ENCODE peak calls at places on chromosomes 4 and X, in nine cellular contexts. C is stomach, A is transverse colon, F is H1, K is suprapubic skin, Q is K562, X is Panc1, N is upper lobe of left lung, Y is HL-60. L is an unnamed sample.

GRCh38 chr4:2077537-2078460 is 18.7 kb downstream of the NAT8L start:
- DNase-seq in F (no peak), Y (no peak), X (no peak), N (no peak), Q (no peak), K (peak; percentile 32), A (no peak), C (no peak), L (peak; percentile 42)

GRCh38 chr4:53920116-53920515 is 144.3 kb downstream of the CHIC2 start:
- DNase-seq in X (no peak), N (no peak), Y (no peak), C (no peak), Q (no peak), K (no peak), A (no peak), F (no peak), L (no peak)

GRCh38 chr4:101205878-101206277 is 141.4 kb downstream of the PPP3CA start:
- DNase-seq in F (no peak), K (no peak), X (no peak), C (no peak), A (no peak), N (no peak), Y (peak; percentile 8), Q (peak; percentile 11), L (no peak)

GRCh38 chr4:21366840-21367239 is 581.7 kb downstream of the KCNIP4 start:
- DNase-seq in C (no peak), Y (no peak), X (no peak), Q (no peak), N (no peak), A (no peak), F (no peak), K (no peak), L (no peak)

GRCh38 chr4:4395849-4396627 is 9.1 kb downstream of the NSG1 start:
- DNase-seq in Y (no peak), C (no peak), N (no peak), F (no peak), X (no peak), K (no peak), Q (peak; percentile 37), A (no peak), L (no peak)

GRCh38 chrX:107559506-107559905 is 68.8 kb upstream of the PRPS1 start:
- DNase-seq in A (no peak), F (no peak), K (no peak), C (no peak), Q (no peak), N (no peak), Y (no peak), X (no peak), L (no peak)

GRCh38 chr4:52617467-52618017 is 41.6 kb downstream of the USP46 start:
- DNase-seq in A (no peak), K (no peak), C (no peak), Q (no peak), X (no peak), N (no peak), F (no peak), Y (no peak), L (no peak)

GRCh38 chr4:41050116-41050515 is 164.2 kb downstream of the APBB2 start:
- DNase-seq in Y (no peak), F (no peak), Q (no peak), A (no peak), X (no peak), N (no peak), K (no peak), C (no peak), L (no peak)

GRCh38 chr4:150679018-150679766 is 97.2 kb downstream of the MAB21L2 start:
- DNase-seq in X (no peak), K (no peak), Y (no peak), N (no peak), A (no peak), C (no peak), Q (no peak), F (no peak), L (no peak)

GRCh38 chr4:66097271-66097670 is 427.0 kb upstream of the EPHA5 start:
- DNase-seq in Y (no peak), X (no peak), K (no peak), F (no peak), N (no peak), C (no peak), Q (no peak), A (no peak), L (no peak)

GRCh38 chrX:130174051-130174704 is 2.4 kb downstream of the RAB33A start:
- DNase-seq in A (no peak), Y (no peak), N (no peak), F (no peak), X (no peak), K (no peak), C (no peak), Q (peak; percentile 35), L (peak; percentile 64)

GRCh38 chr4:171846232-171846631 is 33.0 kb downstream of the GALNTL6 start:
- DNase-seq in Y (peak; percentile 2), X (peak; percentile 5), F (peak; percentile 50), Q (peak; percentile 55), N (no peak), K (no peak), A (peak; percentile 50), C (peak; percentile 26), L (no peak)

GRCh38 chr4:1348746-1349145 is 1.7 kb downstream of the UVSSA start:
- DNase-seq in A (no peak), Y (no peak), F (no peak), Q (no peak), X (no peak), K (no peak), C (no peak), N (peak; percentile 71), L (no peak)

GRCh38 chrX:101078716-101079115 is at the start of gene TMEM35A:
- DNase-seq in F (no peak), N (no peak), Y (no peak), A (peak; percentile 8), K (no peak), C (no peak), Q (no peak), X (no peak), L (no peak)

GRCh38 chrX:47198026-47198686 is 4.5 kb downstream of the UBA1 start:
- DNase-seq in X (no peak), N (no peak), K (no peak), Q (no peak), F (no peak), C (no peak), Y (no peak), A (no peak), L (no peak)

GRCh38 chrX:3815896-3816664 is 102.6 kb upstream of the PRKX start:
- DNase-seq in K (peak; percentile 76), Y (peak; percentile 12), A (peak; percentile 70), C (peak; percentile 67), F (no peak), Q (peak; percentile 72), N (peak; percentile 86), X (no peak), L (peak; percentile 84)

GRCh38 chr4:109945056-109945455 is 32.4 kb downstream of the EGF start:
- DNase-seq in A (no peak), N (no peak), X (no peak), F (no peak), Q (peak; percentile 64), K (no peak), Y (peak; percentile 64), C (no peak), L (no peak)

GRCh38 chrX:119624417-119624816 is 18.2 kb upstream of the NKRF start:
- DNase-seq in Q (no peak), C (no peak), N (no peak), K (no peak), F (no peak), Y (no peak), X (no peak), A (no peak), L (no peak)

GRCh38 chr4:163331629-163332360 is 601 bp downstream of the NPY1R start:
- DNase-seq in N (peak; percentile 85), A (peak; percentile 13), Y (no peak), F (no peak), Q (no peak), K (no peak), C (no peak), X (no peak), L (no peak)

GRCh38 chr4:141022221-141022760 is 111.0 kb downstream of the RNF150 start:
- DNase-seq in Y (no peak), C (no peak), K (no peak), X (no peak), N (no peak), A (no peak), Q (no peak), F (no peak), L (no peak)

GRCh38 chr4:108937066-108937465 is 174.2 kb upstream of the ETNPPL start:
- DNase-seq in K (no peak), Y (no peak), X (no peak), Q (no peak), C (no peak), F (no peak), N (no peak), A (no peak), L (no peak)

GRCh38 chrX:151987108-151987507 is 12.6 kb upstream of the GABRE start:
- DNase-seq in X (no peak), A (no peak), N (no peak), Q (no peak), C (no peak), K (no peak), Y (no peak), F (no peak), L (no peak)

GRCh38 chr4:125838924-125839323 is 524.2 kb downstream of the FAT4 start:
- DNase-seq in A (no peak), Y (no peak), Q (no peak), N (no peak), X (no peak), F (no peak), K (no peak), C (no peak), L (no peak)

GRCh38 chr4:56544573-56545131 is 39.1 kb downstream of the ARL9 start:
- DNase-seq in C (peak; percentile 90), X (peak; percentile 52), F (no peak), Q (peak; percentile 92), K (peak; percentile 86), N (peak; percentile 98), A (peak; percentile 88), Y (peak; percentile 41), L (peak; percentile 93)
- TF ChIP-seq POLR2AphosphoS5 in C (peak; percentile 76), X (no peak), F (no peak), Q (no peak), K (no peak), N (no peak), A (peak; percentile 43), Y (no peak), L (peak; percentile 60)

GRCh38 chr4:20252656-20253271 is 1.1 kb downstream of the SLIT2 start:
- DNase-seq in N (peak; percentile 84), F (no peak), X (no peak), K (peak; percentile 67), A (peak; percentile 11), Q (no peak), Y (no peak), C (no peak), L (peak; percentile 74)
- H3K4me3 ChIP-seq in N (peak overlapping the region; percentile 63), F (peak overlapping the region; percentile 83), X (peak overlapping the region; percentile 41), K (peak overlapping the region; percentile 54), A (peak overlapping the region; percentile 70), Q (no peak overlapping the region), Y (peak overlapping the region; percentile 42), C (peak overlapping the region; percentile 66), L (peak overlapping the region; percentile 73)

GRCh38 chr4:181976743-181977142 is 266.5 kb upstream of the TENM3 start:
- DNase-seq in N (no peak), Y (no peak), Q (no peak), X (no peak), F (no peak), A (no peak), K (no peak), C (no peak), L (no peak)
- TF ChIP-seq POLR2AphosphoS5 in N (no peak), Y (no peak), Q (no peak), X (no peak), F (no peak), A (no peak), K (no peak), C (no peak), L (no peak)

GRCh38 chr4:87490664-87491369 is 38.4 kb downstream of the SPARCL1 start:
- DNase-seq in Y (no peak), C (no peak), A (no peak), F (no peak), X (no peak), K (no peak), Q (no peak), N (no peak), L (no peak)
- H3K4me3 ChIP-seq in Y (no peak overlapping the region), C (no peak overlapping the region), A (no peak overlapping the region), F (peak overlapping the region; percentile 17), X (no peak overlapping the region), K (no peak overlapping the region), Q (no peak overlapping the region), N (no peak overlapping the region), L (no peak overlapping the region)